ENCODE peak calls at places on chromosomes 16 and 17, in seven cellular contexts. T is K562, Y is prostate gland, S is breast epithelium, G is HCT116, I is transverse colon, E is sigmoid colon. B is an unnamed sample. For H3K4me1, the result is how much of the 10 kb centered on the place peaks cover.

GRCh38 chr17:71412803-71413202 is 708.0 kb upstream of the SOX9 start:
- DNase-seq in T (no peak), Y (no peak), S (no peak), G (peak), I (no peak), E (no peak), B (peak)

GRCh38 chr16:78929798-78930197 is 670.7 kb downstream of the MAF start:
- DNase-seq in T (peak), Y (no peak), S (no peak), G (no peak), I (no peak), E (no peak), B (no peak)

GRCh38 chr17:50123649-50124349 is 6.2 kb downstream of the SAMD14 start:
- DNase-seq in T (no peak), Y (no peak), S (no peak), G (no peak), I (no peak), E (no peak), B (no peak)

GRCh38 chr17:47866941-47867340 is 16.0 kb upstream of the SP6 start:
- DNase-seq in T (peak), Y (no peak), S (no peak), G (no peak), I (no peak), E (no peak), B (no peak)

GRCh38 chr17:10031102-10031501 is 126.0 kb upstream of the RCVRN start:
- DNase-seq in T (no peak), Y (no peak), S (no peak), G (no peak), I (no peak), E (no peak), B (no peak)

GRCh38 chr16:85934210-85934609 is 35.2 kb downstream of the IRF8 start:
- DNase-seq in T (no peak), Y (no peak), S (no peak), G (no peak), I (no peak), E (no peak), B (no peak)

GRCh38 chr17:21772321-21772720 is 80.0 kb downstream of the KCNJ18 start:
- DNase-seq in T (no peak), Y (no peak), S (no peak), G (no peak), I (no peak), E (no peak), B (no peak)

GRCh38 chr16:57531635-57532220 is 4.6 kb downstream of the CCDC102A start:
- DNase-seq in T (no peak), Y (no peak), S (peak), G (no peak), I (no peak), E (peak), B (no peak)

GRCh38 chr16:58271589-58271988 is 23.2 kb downstream of the PRSS54 start:
- DNase-seq in T (no peak), Y (no peak), S (no peak), G (no peak), I (no peak), E (no peak), B (no peak)

GRCh38 chr16:86768999-86769398 is 190.7 kb downstream of the FOXL1 start:
- DNase-seq in T (no peak), Y (no peak), S (no peak), G (no peak), I (no peak), E (peak), B (no peak)

GRCh38 chr17:32852811-32853210 is 24.1 kb downstream of the MYO1D start:
- DNase-seq in T (no peak), Y (no peak), S (no peak), G (no peak), I (no peak), E (no peak), B (no peak)

GRCh38 chr17:50210249-50211225 is 9.1 kb upstream of the COL1A1 start:
- DNase-seq in T (peak), Y (no peak), S (no peak), G (no peak), I (peak), E (peak), B (no peak)

GRCh38 chr17:13212861-13213260 is 195.0 kb upstream of the ELAC2 start:
- DNase-seq in T (no peak), Y (no peak), S (no peak), G (no peak), I (no peak), E (no peak), B (no peak)

GRCh38 chr17:7774037-7774659 is 56.6 kb downstream of the DNAH2 start:
- DNase-seq in T (no peak), Y (no peak), S (no peak), G (no peak), I (no peak), E (no peak), B (no peak)

GRCh38 chr17:82913304-82914043 is 73.7 kb upstream of the ZNF750 start:
- DNase-seq in T (no peak), Y (no peak), S (no peak), G (no peak), I (no peak), E (no peak), B (no peak)

GRCh38 chr17:7438050-7438614 is 1.2 kb upstream of the FGF11 start:
- DNase-seq in T (peak), Y (peak), S (peak), G (no peak), I (peak), E (no peak), B (no peak)

GRCh38 chr17:77458202-77459017 is 317.6 kb downstream of the SEC14L1 start:
- DNase-seq in T (no peak), Y (no peak), S (no peak), G (no peak), I (no peak), E (no peak), B (no peak)

GRCh38 chr17:67004191-67004590 is 39.7 kb downstream of the CACNG4 start:
- DNase-seq in T (no peak), Y (no peak), S (no peak), G (no peak), I (no peak), E (no peak), B (no peak)

GRCh38 chr16:73032548-73033270 is 15.2 kb downstream of the ZFHX3 start:
- DNase-seq in T (no peak), Y (no peak), S (no peak), G (no peak), I (no peak), E (no peak), B (no peak)
- TF ChIP-seq POLR2AphosphoS5 in T (no peak), Y (no peak), S (no peak), G (no peak), I (no peak), E (no peak), B (no peak)

GRCh38 chr16:48132696-48133095 is 23.1 kb downstream of the ABCC12 start:
- DNase-seq in T (no peak), Y (no peak), S (no peak), G (no peak), I (no peak), E (no peak), B (no peak)
- H3K27ac ChIP-seq in T (no peak), Y (no peak), S (no peak), G (no peak), I (no peak), E (no peak), B (peak)

DNA sequence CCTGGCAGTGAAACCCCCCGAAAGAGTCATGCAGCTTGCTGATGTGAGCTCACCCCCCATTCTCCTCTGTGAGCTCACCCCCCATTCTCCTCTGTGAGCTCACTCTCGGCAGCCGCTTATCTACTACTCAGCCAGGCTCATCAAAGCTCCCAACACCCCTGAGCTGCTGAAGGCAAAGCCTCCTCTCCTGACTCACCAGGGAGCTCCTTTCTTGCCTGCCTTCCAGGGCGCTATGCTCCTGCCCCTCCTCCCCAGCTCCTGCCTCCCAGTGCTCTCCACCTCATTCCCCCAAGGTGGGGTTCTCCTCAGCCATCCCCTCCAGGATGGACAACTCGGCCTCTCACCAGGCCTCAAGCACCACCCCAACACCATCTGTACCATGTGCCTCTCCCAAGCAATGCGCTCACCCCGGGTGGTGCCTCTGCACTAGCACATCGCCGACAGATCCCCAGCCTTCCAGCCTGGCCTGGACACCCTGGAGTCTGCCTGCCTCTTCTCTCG is 27.7 kb upstream of the FAAP100 start:
- DNase-seq in T (peak), Y (no peak), S (no peak), G (no peak), I (no peak), E (no peak), B (no peak)
- H3K4me1 ChIP-seq in T (under half), Y (under half), S (under half), G (under half), I (under half), E (under half), B (half or more)

GRCh38 chr16:81446318-81447275 is 2.0 kb downstream of the CMIP start:
- DNase-seq in T (no peak), Y (peak), S (peak), G (no peak), I (peak), E (no peak), B (no peak)
- TF ChIP-seq POLR2AphosphoS5 in T (no peak), Y (peak), S (peak), G (no peak), I (peak), E (no peak), B (no peak)

GRCh38 chr17:41528959-41529353 is 848 bp upstream of the KRT19 start:
- DNase-seq in T (no peak), Y (no peak), S (no peak), G (no peak), I (peak), E (no peak), B (no peak)
- H3K27ac ChIP-seq in T (peak), Y (peak), S (peak), G (peak), I (peak), E (no peak), B (peak)

DNA sequence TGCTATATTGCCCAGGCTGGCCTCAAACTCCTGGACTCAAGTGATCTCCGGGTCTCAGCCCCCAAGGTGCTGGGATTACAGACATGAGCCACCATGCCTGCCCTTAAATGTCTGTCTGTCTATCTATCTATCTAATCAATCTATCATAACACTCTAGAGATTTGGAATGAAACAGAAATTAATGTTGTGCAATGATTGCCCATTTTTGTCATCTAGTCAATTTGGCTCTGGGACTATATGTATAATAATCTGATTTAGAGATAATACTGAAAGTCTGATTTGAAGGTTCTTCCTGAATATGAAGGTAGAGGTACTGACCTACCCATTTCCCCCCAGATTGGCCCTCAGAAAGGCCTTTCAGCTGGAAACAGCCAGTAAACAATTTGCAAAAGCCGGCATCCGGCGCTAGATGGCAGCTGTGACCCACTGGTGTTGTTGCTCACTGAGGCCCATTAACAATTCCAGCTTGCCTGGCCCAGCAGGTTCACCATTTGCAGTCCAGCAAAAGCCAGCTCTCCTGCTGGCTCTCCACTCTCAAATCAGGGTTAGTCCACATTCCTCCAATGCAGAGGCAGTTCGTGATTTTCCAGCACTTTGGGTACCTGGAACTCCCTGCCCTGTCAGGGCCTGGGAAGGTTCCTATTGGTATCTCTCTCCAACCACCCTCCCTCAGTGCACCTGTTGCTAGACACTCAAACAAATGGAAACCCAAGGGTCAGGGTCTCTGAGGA is 22.9 kb upstream of the C16orf87 start:
- DNase-seq in T (peak), Y (peak), S (peak), G (peak), I (peak), E (peak), B (peak)
- H3K4me1 ChIP-seq in T (under half), Y (under half), S (under half), G (under half), I (under half), E (under half), B (under half)